ENCODE peak calls at places on chromosomes 7 and 10, in eight cellular contexts. W is effector memory CD4-positive, alpha-beta T cell; Y is aorta; X is heart right ventricle; Q is psoas muscle; S is kidney; O is Panc1; H is uterus. U is an unnamed sample.

GRCh38 chr7:32020760-32021159 is 49.4 kb downstream of the PDE1C start:
- DNase-seq in Y (no peak), Q (no peak), W (no peak), S (no peak), O (no peak), X (no peak), H (no peak), U (no peak)

GRCh38 chr10:15035385-15036301 is 8.1 kb upstream of the OLAH start:
- DNase-seq in S (no peak), Q (no peak), O (no peak), X (peak; percentile 14), Y (no peak), H (no peak), W (no peak), U (peak; percentile 97)

GRCh38 chr7:152931583-152931982 is 172.0 kb downstream of the ACTR3B start:
- DNase-seq in Q (no peak), O (no peak), H (no peak), W (no peak), X (no peak), S (no peak), Y (no peak), U (no peak)

GRCh38 chr10:133357293-133358151 is at the start of gene FUOM:
- DNase-seq in O (no peak), H (peak; percentile 40), Y (peak; percentile 84), W (peak; percentile 62), S (no peak), X (peak; percentile 64), Q (peak; percentile 82), U (peak; percentile 37)

GRCh38 chr10:24080207-24080606 is 128.7 kb upstream of the KIAA1217 start:
- DNase-seq in W (no peak), X (no peak), S (no peak), H (no peak), O (no peak), Q (no peak), Y (no peak), U (no peak)

GRCh38 chr10:70691601-70692000 is 19.3 kb downstream of the ADAMTS14 start:
- DNase-seq in X (no peak), H (no peak), S (no peak), Q (no peak), O (no peak), Y (no peak), W (no peak), U (no peak)

GRCh38 chr7:35030848-35031247 is 6.4 kb downstream of the DPY19L1 start:
- DNase-seq in X (no peak), O (no peak), W (no peak), Q (no peak), Y (no peak), S (no peak), H (no peak), U (no peak)

GRCh38 chr7:23931633-23932032 is 221.6 kb downstream of the STK31 start:
- DNase-seq in W (no peak), H (no peak), Q (no peak), O (no peak), Y (no peak), S (no peak), X (no peak), U (no peak)

GRCh38 chr10:92847185-92847864 is 995 bp upstream of the EXOC6 start:
- DNase-seq in X (no peak), O (no peak), S (no peak), Y (no peak), W (no peak), Q (no peak), H (no peak), U (peak; percentile 77)
- H3K4me3 ChIP-seq in X (no peak overlapping the region), O (peak overlapping the region; percentile 75), S (peak overlapping the region; percentile 91), Y (no peak overlapping the region), W (peak overlapping the region; percentile 84), Q (peak overlapping the region; percentile 84), H (no peak overlapping the region), U (no peak overlapping the region)

DNA sequence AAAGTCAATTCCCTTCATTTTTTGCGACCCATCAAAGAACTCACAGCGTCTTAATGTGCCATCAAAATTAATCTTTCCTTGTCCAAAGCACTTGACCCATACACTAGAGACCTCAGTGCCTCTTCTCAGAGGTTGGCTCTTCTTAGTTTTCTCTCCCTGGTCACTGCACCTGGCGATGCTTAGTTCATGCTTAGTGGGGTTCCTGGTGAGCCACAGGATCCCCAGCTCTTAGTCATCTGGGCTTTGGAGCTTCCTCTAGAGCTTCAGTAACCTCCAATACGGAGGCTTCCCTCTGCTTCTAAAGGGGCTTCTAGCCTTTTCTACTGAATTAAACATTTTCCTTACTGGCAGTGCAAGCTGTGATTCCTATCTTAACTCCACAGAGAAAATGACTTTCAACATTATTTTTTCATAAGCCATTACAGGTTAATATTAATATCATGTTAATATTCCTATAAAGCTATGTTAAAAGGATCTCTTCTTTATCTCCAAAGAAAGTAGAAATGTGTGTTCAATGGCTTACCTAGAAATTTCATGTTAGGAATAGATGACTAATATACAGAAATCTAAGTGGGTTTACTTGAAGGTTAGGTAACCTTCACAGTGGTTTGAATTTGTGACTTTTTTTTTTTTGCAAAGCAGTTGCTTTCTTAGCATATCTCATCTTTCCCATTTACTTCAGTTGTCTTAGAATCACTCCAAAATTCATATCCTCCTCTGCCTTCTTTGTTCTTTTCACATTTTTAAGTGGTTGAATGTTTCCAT is 295.2 kb downstream of the CAMK1D start:
- DNase-seq in Y (no peak), O (no peak), X (no peak), Q (no peak), S (no peak), H (no peak), W (no peak), U (peak; percentile 33)
- H3K4me3 ChIP-seq in Y (no peak overlapping the region), O (no peak overlapping the region), X (no peak overlapping the region), Q (no peak overlapping the region), S (no peak overlapping the region), H (no peak overlapping the region), W (no peak overlapping the region), U (no peak overlapping the region)

GRCh38 chr7:124764847-124765400 is 668 bp downstream of the GPR37 start:
- DNase-seq in X (no peak), Q (peak; percentile 58), O (no peak), H (no peak), Y (peak; percentile 74), S (peak; percentile 79), W (no peak), U (peak; percentile 8)
- H3K4me3 ChIP-seq in X (peak overlapping the region; percentile 34), Q (peak overlapping the region; percentile 64), O (peak overlapping the region; percentile 56), H (peak overlapping the region; percentile 43), Y (peak overlapping the region; percentile 14), S (peak overlapping the region; percentile 38), W (peak overlapping the region; percentile 58), U (peak overlapping the region; percentile 68)

DNA sequence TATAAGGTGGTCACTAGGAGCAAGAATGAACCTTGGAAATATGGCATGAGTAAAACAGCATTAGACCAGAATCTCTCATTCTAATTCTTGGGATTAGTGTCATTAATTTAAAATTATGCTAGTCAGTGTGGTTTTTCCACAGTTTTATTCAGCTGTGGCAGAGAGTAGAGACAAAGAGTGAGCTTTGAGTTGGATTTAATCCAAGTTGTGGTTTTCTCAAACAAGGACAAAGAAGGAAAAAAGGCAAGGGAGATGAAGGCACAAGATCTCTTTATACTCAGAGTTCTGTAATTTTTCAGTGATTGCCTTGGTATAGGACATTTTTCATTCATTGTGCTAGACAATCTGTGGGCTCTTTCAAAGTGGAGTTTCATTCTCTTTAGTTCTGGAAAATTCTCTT is 28.2 kb upstream of the AKAP9 start:
- DNase-seq in X (no peak), S (no peak), Y (no peak), Q (no peak), O (no peak), H (no peak), W (no peak), U (peak; percentile 46)
- H3K4me3 ChIP-seq in X (no peak overlapping the region), S (no peak overlapping the region), Y (no peak overlapping the region), Q (no peak overlapping the region), O (no peak overlapping the region), H (no peak overlapping the region), W (no peak overlapping the region), U (no peak overlapping the region)

DNA sequence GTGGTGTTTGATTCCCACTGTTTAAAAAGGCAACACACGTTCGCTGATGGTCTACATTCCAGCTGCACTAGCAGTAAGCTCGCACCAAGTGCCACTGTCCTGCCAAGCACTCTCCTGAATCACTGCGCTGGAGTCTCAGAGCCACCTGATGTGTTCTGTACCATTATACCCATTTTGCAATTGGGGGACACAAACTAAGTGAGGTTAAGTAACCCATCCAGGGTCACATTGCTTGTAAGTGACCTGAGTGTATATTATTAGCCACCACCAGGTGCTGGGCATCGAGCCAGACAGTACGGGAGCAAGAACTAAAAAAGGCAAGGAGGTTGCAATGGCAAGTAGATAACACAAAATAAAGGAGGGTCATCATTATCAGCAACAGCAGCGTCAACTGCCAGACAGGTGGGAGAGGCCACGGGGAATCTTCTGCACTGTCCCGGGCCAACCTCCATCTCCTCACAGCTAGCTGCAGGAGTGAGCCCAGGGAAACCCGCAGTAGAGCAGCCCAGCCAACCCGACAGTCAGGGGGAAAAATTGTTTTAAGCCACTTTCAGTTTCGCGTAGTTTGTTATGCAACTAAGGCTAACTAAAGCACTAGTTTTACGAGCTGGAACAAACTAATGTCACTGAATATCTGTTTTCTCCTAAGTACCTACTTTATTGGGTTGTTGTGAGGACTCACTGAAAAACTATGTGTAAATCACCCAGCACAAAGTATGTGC is 712 bp upstream of the CPVL start:
- DNase-seq in O (no peak), W (no peak), H (no peak), S (peak; percentile 80), X (peak; percentile 72), Q (peak; percentile 83), Y (no peak), U (no peak)
- H3K4me3 ChIP-seq in O (peak overlapping the region; percentile 31), W (no peak overlapping the region), H (peak overlapping the region; percentile 42), S (peak overlapping the region; percentile 75), X (peak overlapping the region; percentile 37), Q (peak overlapping the region; percentile 71), Y (no peak overlapping the region), U (no peak overlapping the region)

DNA sequence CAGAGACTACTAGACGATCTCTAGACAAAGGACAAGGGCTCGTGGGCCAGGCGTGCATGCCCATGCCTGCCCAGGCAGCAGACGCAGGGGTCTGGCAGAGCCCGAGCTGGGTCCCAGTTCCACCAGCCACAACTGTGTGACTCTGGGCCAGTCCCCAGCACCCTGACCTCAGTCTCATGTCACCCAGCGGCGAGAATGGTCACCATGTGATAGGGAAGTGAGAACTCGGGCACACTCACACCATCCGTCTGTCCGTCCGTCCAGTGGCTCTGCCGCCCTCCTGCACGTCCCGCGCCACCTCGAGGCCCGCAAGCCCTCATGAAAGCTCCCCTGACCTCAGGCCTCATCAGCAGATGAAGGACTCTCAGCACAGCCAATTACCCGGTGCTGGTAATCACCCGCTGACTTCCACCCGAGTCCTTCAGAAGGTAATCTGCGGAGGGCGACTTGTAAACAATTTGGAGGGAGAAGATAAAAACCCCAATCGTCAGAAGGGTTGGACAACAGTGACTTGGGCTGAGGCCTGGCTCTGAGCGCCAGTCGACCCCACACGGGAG is 280.1 kb downstream of the ELFN1 start:
- DNase-seq in X (no peak), H (no peak), S (peak; percentile 48), W (no peak), Q (peak; percentile 29), Y (peak; percentile 67), O (no peak), U (no peak)
- H3K4me3 ChIP-seq in X (no peak overlapping the region), H (no peak overlapping the region), S (no peak overlapping the region), W (no peak overlapping the region), Q (no peak overlapping the region), Y (no peak overlapping the region), O (no peak overlapping the region), U (no peak overlapping the region)

DNA sequence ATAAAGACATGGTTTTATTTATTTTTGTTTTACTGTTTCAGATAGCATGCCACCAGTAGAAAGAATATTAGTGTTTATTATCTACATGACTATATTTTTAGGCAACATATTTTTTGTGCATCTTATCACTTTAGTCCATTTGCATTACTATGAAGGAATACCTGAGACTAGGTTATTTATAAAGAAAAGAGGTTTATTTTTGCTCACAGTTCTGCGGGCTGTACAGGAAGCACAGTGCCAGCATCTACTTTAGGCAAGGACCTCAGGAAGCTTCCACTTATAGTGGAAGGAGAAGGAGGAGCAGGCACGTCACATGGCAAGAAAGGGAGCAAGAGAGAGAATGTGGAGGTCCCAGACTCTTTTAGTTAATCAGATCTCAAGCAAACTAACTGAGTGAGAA is 5.7 kb downstream of the CAV2 start:
- DNase-seq in W (no peak), X (no peak), S (no peak), Y (no peak), O (no peak), Q (no peak), H (no peak), U (no peak)
- H3K4me3 ChIP-seq in W (no peak overlapping the region), X (no peak overlapping the region), S (no peak overlapping the region), Y (no peak overlapping the region), O (no peak overlapping the region), Q (peak overlapping the region; percentile 3), H (no peak overlapping the region), U (no peak overlapping the region)